ENCODE peak calls at places on chromosomes 16 and 17, in ten cellular contexts. G, L, U, E, W, J, T, M, A and P are unnamed samples.

GRCh38 chr17:27808629-27809028 is 8.3 kb upstream of the NOS2 start:
- DNase-seq in G (no peak), L (no peak), U (no peak), E (no peak), W (no peak), J (no peak), T (no peak), M (no peak), A (no peak), P (no peak)

GRCh38 chr16:56742030-56742984 is 12.4 kb downstream of the NUP93 start:
- DNase-seq in G (no peak), L (no peak), U (peak; percentile 71), E (no peak), W (no peak), J (no peak), T (no peak), M (no peak), A (no peak), P (no peak)

GRCh38 chr17:68290268-68290954 is 516 bp downstream of the SLC16A6 start:
- DNase-seq in G (no peak), L (no peak), U (no peak), E (peak; percentile 62), W (peak; percentile 31), J (no peak), T (no peak), M (no peak), A (peak; percentile 16), P (peak; percentile 91)

GRCh38 chr17:78573955-78574354 is 3.2 kb downstream of the DNAH17 start:
- DNase-seq in G (peak; percentile 3), L (no peak), U (no peak), E (no peak), W (no peak), J (no peak), T (no peak), M (no peak), A (no peak), P (no peak)

GRCh38 chr16:26905336-26905735 is 161.4 kb upstream of the C16orf82 start:
- DNase-seq in G (no peak), L (no peak), U (no peak), E (no peak), W (no peak), J (no peak), T (no peak), M (no peak), A (no peak), P (no peak)

GRCh38 chr17:81383504-81384421 is 11.5 kb upstream of the BAHCC1 start:
- DNase-seq in G (no peak), L (no peak), U (no peak), E (no peak), W (no peak), J (no peak), T (no peak), M (no peak), A (no peak), P (peak; percentile 58)

GRCh38 chr16:25012525-25012991 is 2.6 kb downstream of the ARHGAP17 start:
- DNase-seq in G (no peak), L (no peak), U (no peak), E (no peak), W (no peak), J (no peak), T (no peak), M (no peak), A (no peak), P (no peak)

GRCh38 chr17:79835470-79835899 is 3.8 kb downstream of the CBX4 start:
- DNase-seq in G (no peak), L (no peak), U (no peak), E (no peak), W (no peak), J (no peak), T (no peak), M (no peak), A (no peak), P (peak; percentile 81)

GRCh38 chr17:58082341-58082869 is 814 bp upstream of the DYNLL2 start:
- DNase-seq in G (no peak), L (no peak), U (no peak), E (no peak), W (no peak), J (no peak), T (no peak), M (no peak), A (no peak), P (no peak)

GRCh38 chr17:58082870-58083490 is at the start of gene DYNLL2:
- DNase-seq in G (peak; percentile 97), L (peak; percentile 89), U (peak; percentile 98), E (peak; percentile 93), W (peak; percentile 94), J (peak; percentile 75), T (peak; percentile 88), M (peak; percentile 73), A (peak; percentile 93), P (peak; percentile 97)

GRCh38 chr17:58085039-58085715 is 2.0 kb downstream of the DYNLL2 start:
- DNase-seq in G (no peak), L (no peak), U (no peak), E (no peak), W (no peak), J (no peak), T (no peak), M (no peak), A (peak; percentile 5), P (no peak)

GRCh38 chr17:58084317-58084981 is 1.2 kb downstream of the DYNLL2 start:
- DNase-seq in G (peak; percentile 44), L (no peak), U (peak; percentile 42), E (peak; percentile 63), W (peak; percentile 61), J (no peak), T (no peak), M (no peak), A (peak; percentile 61), P (peak; percentile 77)

GRCh38 chr17:58083491-58084316 is 485 bp downstream of the DYNLL2 start:
- DNase-seq in G (peak; percentile 84), L (no peak), U (peak; percentile 92), E (peak; percentile 66), W (peak; percentile 64), J (no peak), T (no peak), M (no peak), A (peak; percentile 74), P (peak; percentile 94)
- TF ChIP-seq POLR2A in G (peak; percentile 9), L (no peak), U (no peak), E (peak; percentile 60), W (no peak), J (no peak), T (no peak), M (no peak), A (peak; percentile 42), P (no peak)

GRCh38 chr16:20900299-20901067 is at the start of the genes DCUN1D3 and LYRM1:
- DNase-seq in G (peak; percentile 98), L (peak; percentile 92), U (peak; percentile 80), E (peak; percentile 87), W (peak; percentile 95), J (peak; percentile 73), T (peak; percentile 96), M (peak; percentile 94), A (peak; percentile 98), P (peak; percentile 97)

GRCh38 chr16:20902426-20902825 is 1.9 kb downstream of the LYRM1 start:
- DNase-seq in G (no peak), L (no peak), U (no peak), E (no peak), W (no peak), J (no peak), T (no peak), M (no peak), A (no peak), P (no peak)

GRCh38 chr16:20899503-20900298 is 457 bp downstream of the DCUN1D3 start:
- DNase-seq in G (peak; percentile 50), L (no peak), U (no peak), E (no peak), W (no peak), J (no peak), T (no peak), M (peak; percentile 18), A (peak; percentile 34), P (peak; percentile 87)

GRCh38 chr16:20901441-20902112 is 1.0 kb downstream of the LYRM1 start:
- DNase-seq in G (peak; percentile 69), L (peak; percentile 73), U (no peak), E (peak; percentile 63), W (peak; percentile 68), J (no peak), T (peak; percentile 59), M (peak; percentile 34), A (peak; percentile 64), P (peak; percentile 87)

GRCh38 chr16:20901068-20901440 is 483 bp downstream of the LYRM1 start:
- DNase-seq in G (no peak), L (no peak), U (no peak), E (no peak), W (no peak), J (no peak), T (no peak), M (no peak), A (no peak), P (no peak)
- TF ChIP-seq POLR2A in G (no peak), L (no peak), U (no peak), E (no peak), W (no peak), J (no peak), T (no peak), M (no peak), A (no peak), P (no peak)

GRCh38 chr16:3085868-3086595 is 13.1 kb downstream of the ZSCAN10 start:
- DNase-seq in G (no peak), L (no peak), U (no peak), E (no peak), W (no peak), J (no peak), T (no peak), M (no peak), A (no peak), P (peak; percentile 20)

GRCh38 chr16:3087243-3087791 is 11.8 kb downstream of the ZSCAN10 start:
- DNase-seq in G (peak; percentile 59), L (no peak), U (no peak), E (no peak), W (no peak), J (no peak), T (no peak), M (no peak), A (no peak), P (peak; percentile 86)

GRCh38 chr16:3084969-3085670 is 14.0 kb downstream of the ZSCAN10 start:
- DNase-seq in G (no peak), L (no peak), U (no peak), E (no peak), W (no peak), J (no peak), T (no peak), M (no peak), A (no peak), P (no peak)

GRCh38 chr16:3087836-3088235 is 11.3 kb downstream of the ZSCAN10 start:
- DNase-seq in G (no peak), L (no peak), U (no peak), E (no peak), W (no peak), J (no peak), T (no peak), M (no peak), A (no peak), P (peak; percentile 80)

DNA sequence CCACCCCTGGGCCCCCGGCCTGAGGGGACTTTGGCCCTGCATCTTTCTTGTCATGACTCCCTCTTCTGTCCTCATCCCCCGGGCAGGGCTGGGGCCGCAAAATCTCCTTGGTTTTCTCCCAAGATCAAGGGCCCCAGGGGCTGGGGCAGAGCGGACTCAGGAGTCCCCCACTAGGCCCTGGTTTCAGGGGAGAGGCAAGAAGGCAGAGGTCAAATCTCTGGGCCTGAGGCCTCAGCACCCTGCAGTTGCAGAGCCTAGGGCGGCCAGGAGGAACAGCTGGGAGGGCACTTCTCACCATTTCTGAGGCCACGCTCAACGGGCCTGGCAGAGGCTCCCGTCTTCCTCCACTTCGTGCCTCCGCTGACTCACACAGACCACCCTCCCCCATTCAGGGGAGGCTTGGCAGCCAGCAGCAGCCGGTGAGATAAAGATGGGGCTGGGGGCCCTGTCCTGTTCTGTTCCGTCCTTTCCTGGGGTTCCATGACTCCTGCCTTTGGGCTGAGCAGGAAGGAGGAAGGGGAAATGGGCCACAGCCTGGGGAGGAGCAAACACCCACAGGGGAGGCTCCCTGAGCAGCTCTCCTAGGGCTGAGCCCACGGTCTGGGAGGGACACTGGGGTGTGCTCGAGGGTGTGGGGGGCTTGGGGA is 12.4 kb downstream of the ZSCAN10 start:
- DNase-seq in G (no peak), L (no peak), U (no peak), E (no peak), W (no peak), J (no peak), T (no peak), M (no peak), A (no peak), P (no peak)
- TF ChIP-seq POLR2A in G (no peak), L (no peak), U (no peak), E (no peak), W (no peak), J (no peak), T (no peak), M (no peak), A (no peak), P (no peak)

GRCh38 chr16:8797364-8798173 is at the start of the genes PMM2 and TMEM186:
- DNase-seq in G (peak; percentile 98), L (peak; percentile 94), U (peak; percentile 93), E (peak; percentile 98), W (peak; percentile 96), J (peak; percentile 89), T (peak; percentile 96), M (peak; percentile 91), A (peak; percentile 97), P (peak; percentile 100)
- TF ChIP-seq POLR2A in G (peak; percentile 71), L (no peak), U (peak; percentile 74), E (peak; percentile 65), W (no peak), J (no peak), T (no peak), M (no peak), A (peak; percentile 80), P (no peak)